ENCODE peak calls at places on chromosomes 7 and 10, in seven cellular contexts. U is GM19239; I is epithelial cell of esophagus; R is HEK293T; C is GM10248; W is cardiac fibroblast; N is activated T-helper 9 cell treated with anti-CD3 and anti-CD28 coated beads, Interleukin-2, amount 50 U/mL, for 16 hours. P is an unnamed sample.
A peak's percentile ranks its signal among the peaks of the same experiment; 100 is the strongest.

GRCh38 chr10:45023426-45023825 is 22.7 kb downstream of the ZNF22 start:
- DNase-seq in C (no peak), N (no peak), W (peak; percentile 64), R (no peak), U (no peak), I (no peak), P (no peak)

GRCh38 chr7:98956937-98957336 is 78.6 kb downstream of the TRRAP start:
- DNase-seq in C (no peak), R (no peak), W (no peak), N (no peak), U (no peak), I (no peak), P (no peak)

GRCh38 chr7:76011437-76011836 is 17.0 kb upstream of the TMEM120A start:
- DNase-seq in U (no peak), W (peak; percentile 89), R (no peak), I (no peak), C (no peak), N (no peak), P (no peak)

GRCh38 chr7:73991522-73992103 is 36.4 kb upstream of the ELN start:
- DNase-seq in R (no peak), U (no peak), N (no peak), C (no peak), W (no peak), I (no peak), P (no peak)

GRCh38 chr10:125878957-125879835 is 1.9 kb downstream of the DHX32 start:
- DNase-seq in U (no peak), I (peak; percentile 91), C (no peak), R (no peak), W (peak; percentile 90), N (no peak), P (peak; percentile 93)

GRCh38 chr7:50436133-50436802 is 13.9 kb downstream of the FIGNL1 start:
- DNase-seq in U (no peak), N (no peak), W (peak; percentile 91), R (no peak), I (peak; percentile 85), C (no peak), P (no peak)

GRCh38 chr10:8183241-8183704 is 128.8 kb downstream of the GATA3 start:
- DNase-seq in C (no peak), N (peak; percentile 13), W (peak; percentile 58), U (no peak), R (no peak), I (peak; percentile 60), P (no peak)

GRCh38 chr10:75426880-75427279 is 4.5 kb upstream of the LRMDA start:
- DNase-seq in C (no peak), N (no peak), U (no peak), I (no peak), W (no peak), R (no peak), P (no peak)

GRCh38 chr10:113059001-113059780 is 109.1 kb downstream of the TCF7L2 start:
- DNase-seq in C (no peak), W (peak; percentile 73), N (no peak), U (no peak), R (no peak), I (no peak), P (no peak)

GRCh38 chr10:99908512-99908911 is 101.2 kb downstream of the DNMBP start:
- DNase-seq in C (no peak), W (no peak), N (no peak), R (no peak), I (peak; percentile 78), U (no peak), P (no peak)

GRCh38 chr10:120996456-120997053 is 145.4 kb downstream of the WDR11 start:
- DNase-seq in W (no peak), U (no peak), R (no peak), N (no peak), C (no peak), I (no peak), P (no peak)

GRCh38 chr10:97307866-97308780 is 10.9 kb upstream of the FRAT1 start:
- DNase-seq in N (no peak), W (no peak), C (no peak), R (no peak), U (no peak), I (no peak), P (no peak)

GRCh38 chr7:90920336-90920735 is 324.2 kb downstream of the CDK14 start:
- DNase-seq in W (no peak), C (no peak), R (no peak), N (no peak), I (peak; percentile 75), U (no peak), P (no peak)

GRCh38 chr10:101879456-101880189 is 36.0 kb upstream of the KCNIP2 start:
- DNase-seq in U (no peak), W (peak; percentile 81), C (no peak), R (no peak), N (no peak), I (peak; percentile 40), P (no peak)

GRCh38 chr10:54137396-54137795 is 663.6 kb downstream of the PCDH15 start:
- DNase-seq in U (no peak), C (no peak), W (no peak), N (no peak), R (no peak), I (no peak), P (no peak)

GRCh38 chr10:60148266-60148840 is 241.3 kb downstream of the ANK3 start:
- DNase-seq in C (no peak), I (peak; percentile 86), N (no peak), W (peak; percentile 92), U (no peak), R (no peak), P (no peak)

GRCh38 chr7:102404005-102404861 is 8.1 kb downstream of the PRKRIP1 start:
- DNase-seq in U (peak; percentile 48), C (peak; percentile 79), R (peak; percentile 75), W (peak; percentile 73), N (no peak), I (peak; percentile 68), P (peak; percentile 35)

GRCh38 chr10:113058175-113058961 is 108.3 kb downstream of the TCF7L2 start:
- DNase-seq in I (peak; percentile 69), C (no peak), W (peak; percentile 74), U (no peak), R (no peak), N (no peak), P (no peak)

GRCh38 chr10:130812381-130813148 is 499.0 kb downstream of the TCERG1L start:
- DNase-seq in C (no peak), I (no peak), N (no peak), R (no peak), U (no peak), W (no peak), P (no peak)

GRCh38 chr7:98202367-98203195 is 8.7 kb upstream of the BHLHA15 start:
- DNase-seq in U (peak; percentile 93), I (peak; percentile 16), W (no peak), R (no peak), N (peak; percentile 25), C (peak; percentile 92), P (no peak)

GRCh38 chr10:87500646-87501048 is 4.0 kb upstream of the MINPP1 start:
- DNase-seq in C (no peak), N (no peak), W (no peak), U (no peak), R (no peak), I (no peak), P (no peak)

GRCh38 chr7:10637991-10638390 is 335.7 kb upstream of the PHF14 start:
- DNase-seq in R (no peak), C (no peak), I (no peak), N (no peak), U (no peak), W (no peak), P (no peak)

GRCh38 chr7:117724898-117725297 is 148.3 kb downstream of the CTTNBP2 start:
- DNase-seq in U (no peak), N (no peak), I (no peak), R (no peak), W (no peak), C (no peak), P (no peak)

P was measured in HCT116.